ENCODE peak calls at places on chromosomes 7 and 10, in five cellular contexts. C, S, H, M and R are unnamed samples.
A peak's percentile ranks its signal among the peaks of the same experiment; 100 is the strongest.

GRCh38 chr7:151595702-151596340 is 76.1 kb upstream of the RHEB start:
- DNase-seq in C (no peak), H (no peak), S (no peak), M (no peak), R (no peak)

GRCh38 chr10:100204370-100204769 is 18.5 kb upstream of the ERLIN1 start:
- DNase-seq in H (no peak), C (no peak), M (no peak), S (no peak), R (no peak)

GRCh38 chr10:128884496-128884895 is 582.5 kb upstream of the MGMT start:
- DNase-seq in C (no peak), H (no peak), M (no peak), S (no peak), R (no peak)

GRCh38 chr10:79019961-79020491 is 48.7 kb upstream of the ZMIZ1 start:
- DNase-seq in C (no peak), H (peak; percentile 70), S (no peak), M (peak; percentile 75), R (no peak)

GRCh38 chr10:35910234-35910633 is 268.1 kb upstream of the FZD8 start:
- DNase-seq in H (no peak), M (no peak), C (no peak), S (no peak), R (no peak)

GRCh38 chr10:24451325-24451820 is 242.4 kb downstream of the KIAA1217 start:
- DNase-seq in H (no peak), C (peak; percentile 13), M (no peak), S (no peak), R (peak; percentile 43)

GRCh38 chr7:2753148-2753547 is 65.1 kb downstream of the AMZ1 start:
- DNase-seq in C (no peak), M (no peak), H (no peak), S (no peak), R (no peak)

GRCh38 chr10:124996854-124997215 is 54.9 kb downstream of the ZRANB1 start:
- DNase-seq in S (peak; percentile 8), C (no peak), H (peak; percentile 67), M (no peak), R (no peak)

GRCh38 chr7:115299379-115300038 is 377.6 kb downstream of the MDFIC start:
- DNase-seq in S (no peak), M (no peak), C (no peak), H (no peak), R (peak; percentile 76)

GRCh38 chr7:23898619-23899018 is 188.6 kb downstream of the STK31 start:
- DNase-seq in C (no peak), H (no peak), M (no peak), S (no peak), R (no peak)

GRCh38 chr7:99728615-99729014 is 6.4 kb downstream of the CYP3A7 start:
- DNase-seq in H (no peak), C (no peak), S (no peak), M (no peak), R (no peak)

GRCh38 chr10:100508691-100509150 is 10.9 kb downstream of the SEC31B start:
- DNase-seq in M (no peak), H (no peak), C (peak; percentile 50), S (no peak), R (peak; percentile 91)

GRCh38 chr10:104824378-104825006 is 183.4 kb downstream of the SORCS3 start:
- DNase-seq in S (peak; percentile 75), C (no peak), M (peak; percentile 23), H (no peak), R (peak; percentile 80)

GRCh38 chr7:130189281-130189782 is 15.9 kb downstream of the TMEM209 start:
- DNase-seq in M (no peak), C (no peak), H (no peak), S (no peak), R (no peak)

GRCh38 chr7:42493436-42494198 is 256.6 kb upstream of the GLI3 start:
- DNase-seq in S (peak; percentile 64), C (no peak), M (peak; percentile 84), H (peak; percentile 86), R (peak; percentile 83)

GRCh38 chr10:77391605-77392235 is 245.9 kb downstream of the KCNMA1 start:
- DNase-seq in S (peak; percentile 96), C (no peak), M (peak; percentile 69), H (peak; percentile 93), R (peak; percentile 98)

GRCh38 chr10:24041030-24041429 is 167.9 kb upstream of the KIAA1217 start:
- DNase-seq in H (no peak), S (no peak), C (no peak), M (no peak), R (no peak)

GRCh38 chr7:30427296-30428080 is 51.1 kb downstream of the NOD1 start:
- DNase-seq in H (no peak), S (no peak), M (peak; percentile 44), C (no peak), R (no peak)

GRCh38 chr7:81736088-81736487 is 33.8 kb downstream of the HGF start:
- DNase-seq in M (no peak), S (no peak), C (no peak), H (no peak), R (no peak)

GRCh38 chr7:52088008-52088787 is 771.6 kb upstream of the COBL start:
- DNase-seq in S (peak; percentile 83), H (no peak), C (no peak), M (no peak), R (peak; percentile 96)